ENCODE peak calls at places on chromosomes 6 and 20, in six cellular contexts. X is cardiac fibroblast, V is H9, O is endodermal cell, C is A673, Q is tibial nerve. I is an unnamed sample.

GRCh38 chr20:8527998-8528397 is 395.9 kb downstream of the PLCB1 start:
- DNase-seq in X (peak; percentile 93), V (no peak), O (no peak), C (no peak), Q (no peak), I (peak; percentile 34)

GRCh38 chr6:170293881-170294755 is 3.2 kb upstream of the DLL1 start:
- DNase-seq in X (no peak), V (no peak), O (no peak), C (no peak), Q (no peak), I (no peak)

GRCh38 chr6:141169419-141169818 is 963.3 kb upstream of the GJE1 start:
- DNase-seq in X (peak; percentile 91), V (no peak), O (no peak), C (peak; percentile 77), Q (no peak), I (no peak)

GRCh38 chr6:111129003-111129402 is 41.7 kb downstream of the SLC16A10 start:
- DNase-seq in X (no peak), V (no peak), O (no peak), C (peak; percentile 18), Q (no peak), I (no peak)

GRCh38 chr20:25056601-25057233 is 1.2 kb downstream of the ACSS1 start:
- DNase-seq in X (no peak), V (no peak), O (no peak), C (no peak), Q (no peak), I (no peak)

GRCh38 chr6:32854376-32855178 is 585 bp downstream of the PSMB9 start:
- DNase-seq in X (peak; percentile 47), V (no peak), O (no peak), C (no peak), Q (no peak), I (peak; percentile 16)

GRCh38 chr6:15874821-15875220 is 212.0 kb upstream of the DTNBP1 start:
- DNase-seq in X (peak; percentile 12), V (no peak), O (no peak), C (no peak), Q (no peak), I (peak; percentile 13)

GRCh38 chr20:22531056-22531615 is 53.2 kb downstream of the FOXA2 start:
- DNase-seq in X (no peak), V (no peak), O (no peak), C (no peak), Q (no peak), I (no peak)

GRCh38 chr6:162153991-162154390 is 573.6 kb downstream of the PRKN start:
- DNase-seq in X (no peak), V (no peak), O (no peak), C (no peak), Q (no peak), I (no peak)

GRCh38 chr6:44156494-44157151 is 2.0 kb upstream of the CAPN11 start:
- DNase-seq in X (no peak), V (peak; percentile 71), O (peak; percentile 72), C (no peak), Q (no peak), I (no peak)

GRCh38 chr20:58597021-58597940 is 53.8 kb upstream of the STX16 start:
- DNase-seq in X (no peak), V (no peak), O (no peak), C (no peak), Q (no peak), I (no peak)

DNA sequence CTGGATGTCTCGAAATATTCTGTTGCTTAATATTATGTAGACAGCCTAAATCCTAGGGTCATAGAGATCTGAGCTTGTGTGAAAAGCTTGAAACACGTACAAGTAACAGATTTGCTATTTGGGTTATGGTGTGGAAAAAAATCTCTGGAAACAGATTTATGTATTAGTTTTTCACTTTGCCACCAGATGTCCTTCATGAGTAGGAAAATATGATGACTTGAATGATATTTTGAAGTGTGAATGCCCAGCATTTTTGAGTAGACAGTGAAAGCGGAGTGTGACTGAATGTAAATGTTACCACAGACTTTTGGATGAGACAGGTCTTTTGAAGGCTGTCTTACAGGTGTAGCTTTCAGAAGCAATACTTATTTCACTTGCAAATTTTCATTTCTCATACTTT is 4.2 kb upstream of the BMP6 start:
- DNase-seq in X (peak; percentile 73), V (no peak), O (no peak), C (peak; percentile 67), Q (no peak), I (peak; percentile 55)
- TF ChIP-seq CTCF in X (peak; percentile 34), V (no peak), O (no peak), C (peak; percentile 50), Q (no peak), I (peak; percentile 44)

GRCh38 chr6:149194815-149195558 is 122.5 kb upstream of the TAB2 start:
- DNase-seq in X (no peak), V (no peak), O (no peak), C (no peak), Q (no peak), I (no peak)

GRCh38 chr6:149185799-149186357 is 131.6 kb upstream of the TAB2 start:
- DNase-seq in X (no peak), V (no peak), O (no peak), C (no peak), Q (no peak), I (no peak)

GRCh38 chr6:149196091-149196490 is 121.4 kb upstream of the TAB2 start:
- DNase-seq in X (no peak), V (no peak), O (no peak), C (no peak), Q (no peak), I (no peak)

GRCh38 chr6:149186873-149187272 is 130.6 kb upstream of the TAB2 start:
- DNase-seq in X (no peak), V (no peak), O (no peak), C (no peak), Q (no peak), I (no peak)

DNA sequence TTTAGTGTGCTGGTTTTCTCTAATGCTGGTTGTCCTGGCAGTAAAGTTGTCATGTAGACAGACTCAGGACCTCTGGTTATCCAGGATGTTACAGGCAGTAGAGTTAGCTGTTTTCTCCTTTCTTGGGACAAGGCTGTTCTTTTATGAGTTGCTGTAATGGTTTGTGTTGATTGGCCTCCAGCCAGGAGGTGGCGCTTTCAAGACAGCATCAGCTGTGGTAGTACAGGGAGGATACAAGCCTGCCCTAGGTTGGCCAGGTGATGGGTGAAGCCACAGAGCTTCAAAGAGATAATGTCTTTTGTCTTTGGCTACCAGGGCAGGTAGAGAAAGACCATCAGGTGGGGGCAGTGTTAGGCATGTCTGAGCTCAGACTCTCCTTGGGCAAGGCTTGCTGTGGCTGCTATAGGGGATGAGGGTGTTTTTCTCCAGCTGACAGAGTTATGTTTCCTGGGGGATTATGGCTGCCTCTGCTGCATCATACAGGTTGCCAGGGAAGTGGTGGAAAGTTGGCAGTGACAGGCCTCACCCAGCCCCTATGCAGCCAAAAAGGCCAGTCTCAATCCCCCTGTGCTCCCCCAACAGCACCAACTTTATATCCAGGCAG is 127.2 kb upstream of the TAB2 start:
- DNase-seq in X (peak; percentile 49), V (peak; percentile 84), O (peak; percentile 93), C (peak; percentile 60), Q (peak; percentile 24), I (peak; percentile 68)
- TF ChIP-seq CTCF in X (peak; percentile 15), V (peak; percentile 78), O (peak; percentile 82), C (peak; percentile 56), Q (no peak), I (peak; percentile 50)

GRCh38 chr6:116102856-116103255 is 2.2 kb downstream of the NT5DC1 start:
- DNase-seq in X (no peak), V (no peak), O (no peak), C (no peak), Q (no peak), I (no peak)

GRCh38 chr6:116101790-116102189 is 1.1 kb downstream of the NT5DC1 start:
- DNase-seq in X (no peak), V (no peak), O (no peak), C (no peak), Q (no peak), I (no peak)

GRCh38 chr6:116099036-116099435 is 1.6 kb upstream of the NT5DC1 start:
- DNase-seq in X (no peak), V (no peak), O (no peak), C (no peak), Q (no peak), I (no peak)

GRCh38 chr6:116101298-116101718 is 655 bp downstream of the NT5DC1 start:
- DNase-seq in X (no peak), V (no peak), O (no peak), C (no peak), Q (peak; percentile 45), I (no peak)

DNA sequence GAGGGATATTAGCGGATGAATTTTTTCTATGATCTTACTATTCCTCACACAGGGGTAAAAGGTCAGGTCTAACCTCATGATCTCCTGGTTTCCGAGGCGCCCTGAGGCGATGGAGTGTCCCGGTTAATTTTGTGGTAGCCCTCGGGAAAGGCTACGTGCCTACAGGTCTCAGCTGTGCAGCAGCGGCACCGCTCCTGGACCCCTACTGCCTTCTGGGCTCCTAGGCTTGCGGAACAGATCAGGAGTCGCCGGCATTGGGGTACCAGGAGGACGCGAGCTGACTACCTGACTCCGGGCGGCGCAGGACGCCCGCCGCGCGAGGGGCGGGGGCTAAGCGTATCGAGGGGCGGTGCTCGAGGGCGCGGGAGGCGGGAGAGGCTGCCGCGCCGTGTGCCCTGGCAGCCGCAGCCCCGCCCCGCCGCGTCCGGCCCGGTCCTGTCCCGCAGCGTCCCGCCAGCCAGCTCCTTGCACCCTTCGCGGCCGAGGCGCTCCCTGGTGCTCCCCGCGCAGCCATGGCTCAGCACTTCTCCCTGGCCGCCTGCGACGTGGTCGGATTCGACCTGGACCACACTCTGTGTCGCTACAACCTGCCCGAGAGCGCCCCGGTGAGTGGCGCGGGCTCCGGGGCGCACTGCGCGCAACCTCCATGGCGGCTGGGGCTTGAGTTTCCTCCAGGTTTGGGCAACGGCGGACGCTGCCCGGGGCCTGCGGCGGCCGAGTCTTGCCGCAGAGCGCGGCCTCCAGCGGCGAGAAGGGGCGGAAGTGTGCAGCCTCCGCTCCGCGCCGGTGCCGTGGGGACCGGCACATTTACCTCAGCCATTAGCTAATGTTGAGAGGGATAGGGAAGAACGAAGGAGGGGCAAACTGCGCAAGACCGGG is at the start of gene NT5DC1:
- DNase-seq in X (peak; percentile 73), V (peak; percentile 91), O (peak; percentile 95), C (peak; percentile 89), Q (peak; percentile 47), I (peak; percentile 88)
- TF ChIP-seq CTCF in X (peak; percentile 28), V (peak; percentile 41), O (peak; percentile 59), C (peak; percentile 47), Q (no peak), I (no peak)

DNA sequence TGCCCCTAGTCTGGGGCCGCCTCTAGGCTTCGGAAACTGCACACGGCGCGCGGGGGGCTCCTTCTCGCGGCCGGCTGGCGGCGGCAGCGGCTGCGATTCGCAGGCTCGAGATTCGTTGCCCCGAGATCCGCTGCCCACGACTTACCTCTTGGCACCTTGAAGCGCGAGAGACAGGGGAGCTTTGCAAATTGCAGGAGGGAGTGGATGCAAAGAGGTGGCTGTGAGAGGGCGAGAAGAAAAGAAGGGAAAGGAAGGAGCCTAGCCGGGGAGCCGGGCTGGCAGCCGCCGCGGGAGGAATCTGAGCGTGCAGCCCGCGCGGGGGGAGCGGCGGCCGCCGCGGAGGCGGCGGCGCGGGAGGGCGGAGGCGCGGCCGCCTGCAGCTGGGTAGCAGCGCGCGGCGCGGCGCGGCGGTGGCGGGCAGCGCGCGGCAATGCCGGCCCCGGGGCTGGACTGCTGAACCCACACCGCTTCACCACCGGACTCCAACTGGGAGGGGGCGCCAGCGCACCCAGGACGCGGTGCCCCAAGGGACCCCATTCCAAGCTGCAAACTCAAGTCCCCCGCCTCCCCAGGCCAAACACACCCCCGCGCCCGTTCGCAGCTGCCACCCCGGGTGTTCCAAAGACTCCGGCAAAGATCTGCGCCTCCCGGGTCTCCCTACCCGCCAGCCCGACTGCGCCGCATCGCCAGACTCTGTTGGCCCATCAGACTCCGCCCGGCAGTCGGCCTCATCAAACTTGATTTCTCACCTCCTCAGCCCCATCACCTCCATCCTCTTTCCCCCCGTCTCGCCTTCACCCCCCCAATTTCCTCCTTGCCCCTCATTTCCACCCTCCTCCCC is 44.2 kb upstream of the SUPT3H start:
- DNase-seq in X (peak; percentile 84), V (peak; percentile 52), O (peak; percentile 79), C (peak; percentile 72), Q (peak; percentile 58), I (peak; percentile 58)
- TF ChIP-seq CTCF in X (peak; percentile 30), V (no peak), O (no peak), C (peak; percentile 55), Q (no peak), I (no peak)

GRCh38 chr6:34067814-34068213 is 78.1 kb downstream of the GRM4 start:
- DNase-seq in X (no peak), V (peak; percentile 50), O (peak; percentile 69), C (peak; percentile 43), Q (no peak), I (peak; percentile 19)
- TF ChIP-seq CTCF in X (no peak), V (peak; percentile 47), O (peak; percentile 43), C (peak; percentile 49), Q (no peak), I (no peak)

I was measured in epithelial cell of esophagus.